ENCODE peak calls at places on chromosome X, in ten cellular contexts. Z is lower leg skin, E is adrenal gland, I is PC-3, H is cardiac muscle cell, O is GM12878, D is brain microvascular endothelial cell, X is foreskin fibroblast, N is epithelial cell of esophagus, P is AG04450. A is an unnamed sample.

GRCh38 chrX:153407736-153408135 is 3.5 kb upstream of the ZFP92 start:
- DNase-seq in Z (no peak), E (no peak), I (no peak), H (no peak), O (no peak), D (no peak), X (no peak), N (no peak), P (no peak), A (no peak)

GRCh38 chrX:135327299-135327698 is 18.0 kb downstream of the ETDC start:
- DNase-seq in Z (no peak), E (peak; percentile 45), I (peak; percentile 73), H (peak; percentile 86), O (no peak), D (peak; percentile 87), X (peak; percentile 82), N (peak; percentile 67), P (peak; percentile 67), A (peak; percentile 31)

GRCh38 chrX:19805054-19805690 is 82.2 kb downstream of the SH3KBP1 start:
- DNase-seq in Z (no peak), E (no peak), I (no peak), H (peak; percentile 10), O (no peak), D (no peak), X (no peak), N (no peak), P (no peak), A (no peak)

GRCh38 chrX:132488819-132489255 is at the start of gene MBNL3:
- DNase-seq in Z (no peak), E (peak; percentile 57), I (peak; percentile 49), H (peak; percentile 62), O (no peak), D (no peak), X (no peak), N (peak; percentile 51), P (no peak), A (no peak)

GRCh38 chrX:27251369-27251768 is 211.8 kb downstream of the PPP4R3C start:
- DNase-seq in Z (no peak), E (no peak), I (no peak), H (no peak), O (no peak), D (no peak), X (no peak), N (no peak), P (no peak), A (no peak)

GRCh38 chrX:40663880-40664630 is 16.7 kb upstream of the CXorf38 start:
- DNase-seq in Z (no peak), E (no peak), I (peak; percentile 36), H (peak; percentile 44), O (no peak), D (peak; percentile 38), X (peak; percentile 34), N (peak; percentile 1), P (no peak), A (no peak)

GRCh38 chrX:118847676-118848075 is 24.1 kb downstream of the ZCCHC12 start:
- DNase-seq in Z (no peak), E (no peak), I (peak; percentile 80), H (peak; percentile 68), O (no peak), D (peak; percentile 34), X (peak; percentile 14), N (peak; percentile 43), P (no peak), A (no peak)

GRCh38 chrX:154436597-154437397 is at the start of gene GDI1:
- DNase-seq in Z (no peak), E (no peak), I (peak; percentile 33), H (peak; percentile 64), O (no peak), D (no peak), X (no peak), N (peak; percentile 43), P (no peak), A (no peak)

GRCh38 chrX:118928126-118928525 is 46.3 kb upstream of the LONRF3 start:
- DNase-seq in Z (no peak), E (no peak), I (peak; percentile 19), H (peak; percentile 30), O (no peak), D (peak; percentile 3), X (peak; percentile 0), N (no peak), P (no peak), A (no peak)

GRCh38 chrX:118459494-118459893 is 36.1 kb upstream of the DOCK11 start:
- DNase-seq in Z (no peak), E (no peak), I (peak; percentile 52), H (peak; percentile 60), O (peak; percentile 2), D (peak; percentile 11), X (peak; percentile 9), N (peak; percentile 28), P (no peak), A (no peak)

GRCh38 chrX:25019707-25020390 is 4.1 kb upstream of the ARX start:
- DNase-seq in Z (no peak), E (no peak), I (no peak), H (no peak), O (no peak), D (no peak), X (no peak), N (no peak), P (no peak), A (no peak)

GRCh38 chrX:79366888-79367749 is at the start of gene ITM2A:
- DNase-seq in Z (peak; percentile 87), E (no peak), I (no peak), H (peak; percentile 19), O (no peak), D (no peak), X (no peak), N (peak; percentile 0), P (no peak), A (no peak)

GRCh38 chrX:2967998-2968909 is 38.1 kb upstream of the ARSH start:
- DNase-seq in Z (no peak), E (peak; percentile 21), I (peak; percentile 50), H (peak; percentile 62), O (no peak), D (peak; percentile 78), X (peak; percentile 50), N (peak; percentile 44), P (no peak), A (no peak)

GRCh38 chrX:14801136-14801535 is 71.7 kb downstream of the FANCB start:
- DNase-seq in Z (no peak), E (no peak), I (peak; percentile 62), H (no peak), O (no peak), D (no peak), X (peak; percentile 28), N (peak; percentile 64), P (no peak), A (no peak)

GRCh38 chrX:13092455-13092941 is 48.1 kb upstream of the FAM9C start:
- DNase-seq in Z (peak; percentile 87), E (no peak), I (no peak), H (no peak), O (peak; percentile 95), D (no peak), X (no peak), N (no peak), P (no peak), A (no peak)
- TF ChIP-seq CTCF in Z (no peak), E (peak; percentile 9), I (no peak), H (no peak), O (peak; percentile 55), D (no peak), X (no peak), N (no peak), P (no peak), A (no peak)

GRCh38 chrX:126551306-126551705 is 1.3 kb downstream of the DCAF12L1 start:
- DNase-seq in Z (no peak), E (no peak), I (no peak), H (no peak), O (no peak), D (no peak), X (no peak), N (no peak), P (no peak), A (no peak)
- H3K4me3 ChIP-seq in Z (no peak overlapping the region), E (no peak overlapping the region), I (no peak overlapping the region), H (no peak overlapping the region), O (no peak overlapping the region), D (no peak overlapping the region), X (no peak overlapping the region), N (no peak overlapping the region), P (no peak overlapping the region), A (peak overlapping the region; percentile 9)

GRCh38 chrX:46549914-46550313 is 4.7 kb upstream of the ZNF674 start:
- DNase-seq in Z (no peak), E (no peak), I (no peak), H (no peak), O (no peak), D (no peak), X (no peak), N (no peak), P (no peak), A (no peak)

GRCh38 chrX:46543441-46543840 is 1.8 kb downstream of the ZNF674 start:
- DNase-seq in Z (no peak), E (no peak), I (no peak), H (no peak), O (no peak), D (no peak), X (no peak), N (no peak), P (no peak), A (no peak)

GRCh38 chrX:46547857-46548256 is 2.6 kb upstream of the ZNF674 start:
- DNase-seq in Z (no peak), E (no peak), I (peak; percentile 68), H (peak; percentile 71), O (no peak), D (peak; percentile 77), X (peak; percentile 65), N (peak; percentile 81), P (peak; percentile 37), A (peak; percentile 49)

GRCh38 chrX:46545111-46546005 is at the start of gene ZNF674:
- DNase-seq in Z (peak; percentile 97), E (peak; percentile 93), I (peak; percentile 95), H (peak; percentile 91), O (peak; percentile 75), D (peak; percentile 87), X (peak; percentile 90), N (peak; percentile 91), P (peak; percentile 79), A (peak; percentile 61)
- TF ChIP-seq CTCF in Z (no peak), E (peak; percentile 40), I (peak; percentile 45), H (peak; percentile 21), O (peak; percentile 50), D (no peak), X (peak; percentile 22), N (peak; percentile 38), P (peak; percentile 26), A (peak; percentile 15)

GRCh38 chrX:53001958-53002357 is 43.6 kb upstream of the FAM156A start:
- DNase-seq in Z (no peak), E (no peak), I (no peak), H (no peak), O (no peak), D (no peak), X (no peak), N (no peak), P (no peak), A (no peak)

GRCh38 chrX:52995974-52996304 is 37.6 kb upstream of the FAM156A start:
- DNase-seq in Z (no peak), E (no peak), I (no peak), H (no peak), O (no peak), D (no peak), X (no peak), N (no peak), P (no peak), A (no peak)

GRCh38 chrX:53004038-53004437 is 44.6 kb upstream of the GPR173 start:
- DNase-seq in Z (peak; percentile 57), E (no peak), I (no peak), H (no peak), O (no peak), D (no peak), X (no peak), N (no peak), P (no peak), A (no peak)

GRCh38 chrX:53003111-53003510 is 44.8 kb upstream of the FAM156A start:
- DNase-seq in Z (no peak), E (no peak), I (no peak), H (peak; percentile 17), O (no peak), D (no peak), X (no peak), N (no peak), P (no peak), A (no peak)

GRCh38 chrX:53000447-53001208 is 42.3 kb upstream of the FAM156A start:
- DNase-seq in Z (peak; percentile 57), E (no peak), I (no peak), H (peak; percentile 51), O (no peak), D (no peak), X (no peak), N (no peak), P (no peak), A (no peak)
- H3K4me3 ChIP-seq in Z (no peak overlapping the region), E (no peak overlapping the region), I (no peak overlapping the region), H (no peak overlapping the region), O (no peak overlapping the region), D (no peak overlapping the region), X (no peak overlapping the region), N (no peak overlapping the region), P (no peak overlapping the region), A (no peak overlapping the region)